ENCODE peak calls at places on chromosomes 4 and X, in four cellular contexts. T is ureter, P is ELR, C is osteocyte. N is an unnamed sample.
A peak's percentile ranks its signal among the peaks of the same experiment; 100 is the strongest.

GRCh38 chr4:169774466-169775445 is 17.0 kb upstream of the HPF1 start:
- DNase-seq in T (no peak), P (no peak), C (no peak), N (no peak)

GRCh38 chr4:153520227-153520626 is 54.1 kb downstream of the TMEM131L start:
- DNase-seq in T (no peak), P (no peak), C (no peak), N (no peak)

GRCh38 chr4:128424524-128425195 is 137.0 kb upstream of the PGRMC2 start:
- DNase-seq in T (no peak), P (peak; percentile 35), C (no peak), N (no peak)

GRCh38 chr4:186105721-186106335 is 1.3 kb downstream of the FAM149A start:
- DNase-seq in T (no peak), P (no peak), C (no peak), N (no peak)

GRCh38 chrX:107970073-107970472 is 12.1 kb downstream of the TEX13B start:
- DNase-seq in T (no peak), P (no peak), C (no peak), N (no peak)

GRCh38 chr4:123869517-123870282 is 473.1 kb downstream of the SPRY1 start:
- DNase-seq in T (no peak), P (no peak), C (no peak), N (no peak)

GRCh38 chr4:48912349-48912748 is 5.8 kb upstream of the OCIAD2 start:
- DNase-seq in T (no peak), P (peak; percentile 8), C (no peak), N (no peak)

GRCh38 chrX:129983575-129984131 is 1.2 kb downstream of the BCORL1 start:
- DNase-seq in T (no peak), P (peak; percentile 36), C (no peak), N (no peak)

GRCh38 chrX:56726609-56727008 is 2.4 kb upstream of the NBDY start:
- DNase-seq in T (no peak), P (peak; percentile 58), C (no peak), N (no peak)

GRCh38 chrX:57453901-57454300 is 137.9 kb upstream of the ZXDB start:
- DNase-seq in T (no peak), P (peak; percentile 22), C (no peak), N (no peak)

GRCh38 chr4:98672583-98673281 is 14.3 kb upstream of the TSPAN5 start:
- DNase-seq in T (no peak), P (no peak), C (no peak), N (no peak)

GRCh38 chrX:42437211-42437610 is 340.8 kb downstream of the PPP1R2C start:
- DNase-seq in T (no peak), P (no peak), C (no peak), N (no peak)

GRCh38 chr4:159010563-159011260 is 92.2 kb upstream of the RAPGEF2 start:
- DNase-seq in T (peak; percentile 66), P (no peak), C (no peak), N (no peak)

GRCh38 chr4:5802565-5802964 is 90.3 kb downstream of the CRMP1 start:
- DNase-seq in T (no peak), P (no peak), C (no peak), N (no peak)

GRCh38 chr4:184660978-184661377 is 11.4 kb downstream of the PRIMPOL start:
- DNase-seq in T (no peak), P (no peak), C (no peak), N (no peak)

GRCh38 chr4:171985129-171985528 is 171.9 kb downstream of the GALNTL6 start:
- DNase-seq in T (no peak), P (peak; percentile 14), C (no peak), N (no peak)

GRCh38 chr4:168076989-168077725 is 15.2 kb upstream of the ANXA10 start:
- DNase-seq in T (peak; percentile 66), P (peak; percentile 69), C (no peak), N (peak; percentile 32)

GRCh38 chr4:118801895-118802575 is 33.9 kb downstream of the SEC24D start:
- DNase-seq in T (no peak), P (no peak), C (no peak), N (no peak)

GRCh38 chr4:147916351-147916750 is 184.5 kb downstream of the ARHGAP10 start:
- DNase-seq in T (no peak), P (no peak), C (no peak), N (no peak)

GRCh38 chrX:16212024-16212423 is 44.7 kb downstream of the MAGEB17 start:
- DNase-seq in T (no peak), P (peak; percentile 59), C (no peak), N (no peak)

GRCh38 chrX:79138658-79139241 is 5.7 kb upstream of the GPR174 start:
- DNase-seq in T (no peak), P (no peak), C (no peak), N (no peak)

GRCh38 chr4:7960790-7961655 is 21.4 kb upstream of the AFAP1 start:
- DNase-seq in T (peak; percentile 71), P (peak; percentile 97), C (no peak), N (no peak)

GRCh38 chr4:181939199-181939945 is 303.8 kb upstream of the TENM3 start:
- DNase-seq in T (no peak), P (no peak), C (no peak), N (no peak)

GRCh38 chr4:189784651-189785050 is 156.0 kb upstream of the FRG1 start:
- DNase-seq in T (no peak), P (no peak), C (no peak), N (no peak)

GRCh38 chr4:158676076-158676475 is 4.0 kb downstream of the ETFDH start:
- DNase-seq in T (no peak), P (no peak), C (no peak), N (no peak)

GRCh38 chr4:126807132-126807531 is 825.6 kb upstream of the INTU start:
- DNase-seq in T (no peak), P (peak; percentile 50), C (no peak), N (no peak)

GRCh38 chr4:107213880-107214279 is 177.8 kb upstream of the DKK2 start:
- DNase-seq in T (no peak), P (peak; percentile 53), C (no peak), N (no peak)